ENCODE peak calls at places on chromosomes 11 and 22, in nine cellular contexts. L is CD4-positive, CD25-positive, alpha-beta regulatory T cell; U is C1 segment of cervical spinal cord; Y is BE2C; A is stimulated activated CD4-positive, alpha-beta T cell treated with anti-CD3 and anti-CD28 coated beads, TNF-alpha, amount 100 ng/mL, for 48 hours; B is GM23338; F is cardiac fibroblast; J is H1; C is RWPE1. Q is an unnamed sample.

GRCh38 chr11:128471138-128471661 is 116.2 kb downstream of the ETS1 start:
- DNase-seq in L (peak), U (no peak), Y (no peak), A (no peak), B (no peak), F (no peak), J (no peak), C (no peak), Q (no peak)

GRCh38 chr11:1234771-1235614 is 12.1 kb downstream of the MUC5B start:
- DNase-seq in L (no peak), U (no peak), Y (peak), A (no peak), B (no peak), F (no peak), J (no peak), C (no peak), Q (no peak)

GRCh38 chr11:86692317-86692716 is 19.9 kb upstream of the ME3 start:
- DNase-seq in L (no peak), U (no peak), Y (no peak), A (no peak), B (no peak), F (no peak), J (no peak), C (peak), Q (no peak)

GRCh38 chr11:120928506-120929062 is 95.3 kb upstream of the TBCEL start:
- DNase-seq in L (no peak), U (no peak), Y (no peak), A (no peak), B (peak), F (no peak), J (no peak), C (no peak), Q (no peak)

GRCh38 chr11:74307409-74307808 is 4.0 kb downstream of the P4HA3 start:
- DNase-seq in L (no peak), U (no peak), Y (peak), A (no peak), B (no peak), F (peak), J (no peak), C (no peak), Q (peak)

GRCh38 chr11:4134844-4135243 is 40.2 kb downstream of the RRM1 start:
- DNase-seq in L (no peak), U (no peak), Y (no peak), A (no peak), B (no peak), F (peak), J (no peak), C (peak), Q (no peak)

GRCh38 chr11:723120-723883 is 17.3 kb downstream of the EPS8L2 start:
- DNase-seq in L (peak), U (no peak), Y (peak), A (no peak), B (peak), F (peak), J (no peak), C (no peak), Q (peak)

GRCh38 chr22:49973018-49973965 is 12.7 kb downstream of the PIM3 start:
- DNase-seq in L (peak), U (no peak), Y (no peak), A (no peak), B (no peak), F (no peak), J (no peak), C (no peak), Q (no peak)

GRCh38 chr11:75174348-75174747 is 23.4 kb downstream of the SLCO2B1 start:
- DNase-seq in L (no peak), U (no peak), Y (no peak), A (no peak), B (no peak), F (no peak), J (no peak), C (no peak), Q (peak)

GRCh38 chr11:111541209-111542061 is 915 bp downstream of the LAYN start:
- DNase-seq in L (peak), U (no peak), Y (no peak), A (no peak), B (peak), F (peak), J (no peak), C (no peak), Q (peak)

GRCh38 chr11:43833657-43834073 is 47.0 kb upstream of the ALKBH3 start:
- DNase-seq in L (no peak), U (no peak), Y (no peak), A (no peak), B (no peak), F (peak), J (no peak), C (no peak), Q (no peak)

GRCh38 chr11:59574467-59574866 is 41.1 kb downstream of the OSBP start:
- DNase-seq in L (no peak), U (no peak), Y (no peak), A (no peak), B (no peak), F (peak), J (no peak), C (no peak), Q (no peak)

GRCh38 chr11:84165139-84165538 is 879.0 kb upstream of the CCDC90B start:
- DNase-seq in L (no peak), U (no peak), Y (no peak), A (no peak), B (no peak), F (no peak), J (no peak), C (no peak), Q (no peak)

GRCh38 chr22:28116261-28116673 is 197.2 kb upstream of the PITPNB start:
- DNase-seq in L (no peak), U (no peak), Y (no peak), A (no peak), B (peak), F (peak), J (no peak), C (peak), Q (peak)

GRCh38 chr11:109939176-109939810 is 153.9 kb upstream of the ZC3H12C start:
- DNase-seq in L (peak), U (no peak), Y (peak), A (no peak), B (peak), F (peak), J (no peak), C (peak), Q (peak)

GRCh38 chr11:117950999-117951961 is 22.1 kb upstream of the TMPRSS13 start:
- DNase-seq in L (peak), U (no peak), Y (no peak), A (no peak), B (no peak), F (no peak), J (no peak), C (no peak), Q (no peak)

GRCh38 chr11:112665291-112665690 is 295.9 kb upstream of the NCAM1 start:
- DNase-seq in L (no peak), U (no peak), Y (no peak), A (no peak), B (no peak), F (no peak), J (no peak), C (no peak), Q (no peak)

GRCh38 chr22:42343136-42343484 is 72.7 kb upstream of the TCF20 start:
- DNase-seq in L (no peak), U (peak), Y (peak), A (no peak), B (peak), F (no peak), J (no peak), C (no peak), Q (no peak)

GRCh38 chr22:17773606-17774205 is 563 bp downstream of the BID start:
- DNase-seq in L (peak), U (peak), Y (peak), A (no peak), B (peak), F (no peak), J (no peak), C (peak), Q (peak)

GRCh38 chr22:40894417-40894816 is 32.5 kb upstream of the DNAJB7 start:
- DNase-seq in L (no peak), U (no peak), Y (no peak), A (no peak), B (no peak), F (no peak), J (no peak), C (no peak), Q (no peak)

GRCh38 chr11:74278721-74279148 is 32.7 kb downstream of the P4HA3 start:
- DNase-seq in L (no peak), U (no peak), Y (no peak), A (no peak), B (no peak), F (peak), J (no peak), C (peak), Q (peak)

GRCh38 chr11:11969380-11970215 is 38.8 kb downstream of the DKK3 start:
- DNase-seq in L (no peak), U (peak), Y (no peak), A (no peak), B (no peak), F (no peak), J (no peak), C (no peak), Q (no peak)

GRCh38 chr11:77361184-77361583 is 59.7 kb upstream of the GDPD4 start:
- DNase-seq in L (no peak), U (no peak), Y (no peak), A (no peak), B (peak), F (peak), J (no peak), C (peak), Q (no peak)

GRCh38 chr11:61061081-61061826 is 41.0 kb upstream of the CD5 start:
- DNase-seq in L (peak), U (no peak), Y (no peak), A (peak), B (no peak), F (no peak), J (no peak), C (peak), Q (no peak)

GRCh38 chr22:20083157-20083890 is 3.3 kb downstream of the DGCR8 start:
- DNase-seq in L (no peak), U (no peak), Y (no peak), A (no peak), B (no peak), F (no peak), J (no peak), C (no peak), Q (no peak)

GRCh38 chr11:79084382-79084781 is 356.4 kb downstream of the TENM4 start:
- DNase-seq in L (no peak), U (no peak), Y (no peak), A (no peak), B (no peak), F (no peak), J (no peak), C (no peak), Q (no peak)

GRCh38 chr11:26905368-26905767 is 88.5 kb upstream of the FIBIN start:
- DNase-seq in L (no peak), U (no peak), Y (no peak), A (no peak), B (peak), F (peak), J (no peak), C (peak), Q (peak)

GRCh38 chr22:41523464-41524221 is 20.6 kb downstream of the POLR3H start:
- DNase-seq in L (no peak), U (no peak), Y (no peak), A (no peak), B (peak), F (peak), J (no peak), C (no peak), Q (peak)

GRCh38 chr11:2814751-2815150 is 70.8 kb downstream of the CDKN1C start:
- DNase-seq in L (no peak), U (no peak), Y (no peak), A (no peak), B (no peak), F (no peak), J (no peak), C (no peak), Q (no peak)